ENCODE peak calls at places on chromosomes 7 and 10, in eight cellular contexts. O is heart right ventricle, G is PC-3, H is A549, N is Panc1, Z is hepatocyte, E is breast epithelium, C is astrocyte. Q is an unnamed sample. For H3K9me3, the result is how much of the 10 kb centered on the place peaks cover.

GRCh38 chr7:117912421-117912820 is 39.2 kb upstream of the CTTNBP2 start:
- DNase-seq in N (no peak), E (no peak), G (no peak), Z (no peak), O (no peak), H (no peak), C (no peak), Q (no peak)

GRCh38 chr7:100435401-100436304 is 644 bp downstream of the PPP1R35 start:
- DNase-seq in G (peak), H (peak), E (peak), O (peak), C (no peak), N (no peak), Z (peak), Q (peak)

GRCh38 chr10:77899080-77899477 is 27.5 kb downstream of the DLG5 start:
- DNase-seq in G (peak), H (peak), E (peak), Z (no peak), N (no peak), C (peak), O (no peak), Q (no peak)

GRCh38 chr10:127921075-127921750 is 14.3 kb downstream of the PTPRE start:
- DNase-seq in G (no peak), C (no peak), H (no peak), Z (no peak), N (no peak), O (no peak), E (no peak), Q (no peak)

GRCh38 chr10:25778646-25779045 is 155.4 kb upstream of the MYO3A start:
- DNase-seq in O (no peak), C (no peak), H (no peak), G (no peak), N (no peak), E (no peak), Z (no peak), Q (no peak)

GRCh38 chr7:44914992-44915607 is 29.8 kb upstream of the PURB start:
- DNase-seq in G (no peak), H (no peak), N (no peak), C (no peak), E (no peak), O (no peak), Z (no peak), Q (no peak)

GRCh38 chr10:13340626-13341370 is 7.3 kb downstream of the SEPHS1 start:
- DNase-seq in Z (no peak), C (no peak), H (no peak), O (no peak), N (no peak), G (no peak), E (no peak), Q (peak)

GRCh38 chr10:81874878-81875679 is at the start of gene NRG3:
- DNase-seq in C (no peak), E (no peak), H (no peak), O (no peak), N (no peak), G (no peak), Z (no peak), Q (peak)

GRCh38 chr10:78164687-78165086 is 131.0 kb downstream of the RPS24 start:
- DNase-seq in H (no peak), N (no peak), E (no peak), O (no peak), G (no peak), Z (no peak), C (no peak), Q (no peak)

GRCh38 chr10:71604324-71605018 is 115.1 kb downstream of the C10orf105 start:
- DNase-seq in N (no peak), E (no peak), H (no peak), G (peak), O (no peak), C (no peak), Z (no peak), Q (no peak)

GRCh38 chr10:31961675-31962074 is 33.0 kb upstream of the ARHGAP12 start:
- DNase-seq in G (peak), O (no peak), C (peak), E (no peak), Z (no peak), H (peak), N (no peak), Q (no peak)

GRCh38 chr7:149823631-149824199 is 14.5 kb upstream of the ZNF862 start:
- DNase-seq in G (no peak), N (no peak), C (no peak), Z (no peak), H (no peak), O (no peak), E (no peak), Q (no peak)

GRCh38 chr7:47739301-47739870 is 157.5 kb upstream of the TNS3 start:
- DNase-seq in E (no peak), N (no peak), G (no peak), H (no peak), C (no peak), O (no peak), Z (no peak), Q (no peak)

GRCh38 chr7:23981758-23982157 is 271.7 kb downstream of the STK31 start:
- DNase-seq in N (no peak), O (no peak), C (no peak), E (no peak), Z (no peak), H (no peak), G (no peak), Q (no peak)

GRCh38 chr10:131142446-131143380 is 168.8 kb downstream of the TCERG1L start:
- DNase-seq in H (no peak), G (no peak), C (no peak), Z (no peak), E (peak), O (no peak), N (no peak), Q (no peak)

GRCh38 chr10:110372656-110373055 is 67.9 kb upstream of the SMNDC1 start:
- DNase-seq in Z (no peak), C (peak), N (no peak), H (peak), E (no peak), O (no peak), G (peak), Q (no peak)

GRCh38 chr10:89074120-89074519 is 83.5 kb downstream of the FAS start:
- DNase-seq in G (no peak), C (peak), Z (no peak), N (no peak), H (no peak), O (peak), E (no peak), Q (peak)

GRCh38 chr10:38050212-38050611 is 39.7 kb downstream of the ZNF33A start:
- DNase-seq in O (no peak), Z (no peak), N (no peak), H (no peak), C (no peak), G (no peak), E (no peak), Q (no peak)

GRCh38 chr7:112546723-112547513 is 66.1 kb downstream of the LSMEM1 start:
- DNase-seq in E (no peak), O (no peak), H (peak), Z (no peak), N (no peak), C (no peak), G (no peak), Q (no peak)

GRCh38 chr10:48608279-48608681 is 3.4 kb upstream of the ARHGAP22 start:
- DNase-seq in Z (peak), N (peak), E (no peak), G (no peak), H (peak), C (no peak), O (no peak), Q (peak)

GRCh38 chr7:68288099-68288498 is 1291.5 kb downstream of the TYW1 start:
- DNase-seq in E (no peak), Z (no peak), G (no peak), H (no peak), O (no peak), C (no peak), N (no peak), Q (no peak)

GRCh38 chr7:142381727-142382409 is 124.0 kb upstream of the PRSS58 start:
- DNase-seq in E (no peak), C (no peak), O (no peak), Z (no peak), H (no peak), N (no peak), G (peak), Q (peak)

GRCh38 chr7:30212720-30213119 is 71.7 kb upstream of the ZNRF2 start:
- DNase-seq in E (peak), Z (peak), O (no peak), G (no peak), C (no peak), N (no peak), H (no peak), Q (no peak)

GRCh38 chr10:53601260-53601875 is 828.8 kb upstream of the MBL2 start:
- DNase-seq in C (peak), E (no peak), Z (peak), N (peak), O (no peak), H (peak), G (peak), Q (peak)

GRCh38 chr7:25087855-25088254 is 37.2 kb downstream of the CYCS start:
- DNase-seq in G (no peak), H (no peak), E (no peak), C (no peak), N (no peak), Z (no peak), O (no peak), Q (peak)

GRCh38 chr7:28755255-28755654 is 202.9 kb downstream of the TRIL start:
- DNase-seq in H (no peak), N (no peak), E (no peak), C (peak), O (no peak), G (peak), Z (no peak), Q (no peak)

GRCh38 chr10:100022403-100022802 is 12.7 kb upstream of the DNMBP start:
- DNase-seq in Z (no peak), N (no peak), G (peak), C (peak), H (no peak), O (no peak), E (no peak), Q (no peak)

GRCh38 chr10:123135415-123136141 is at the start of gene HMX3:
- DNase-seq in C (no peak), H (no peak), O (no peak), Z (no peak), G (no peak), N (no peak), E (no peak), Q (no peak)

GRCh38 chr7:90194911-90195809 is 16.4 kb upstream of the STEAP2 start:
- DNase-seq in C (no peak), E (no peak), Z (no peak), N (no peak), H (no peak), G (no peak), O (no peak), Q (no peak)

DNA sequence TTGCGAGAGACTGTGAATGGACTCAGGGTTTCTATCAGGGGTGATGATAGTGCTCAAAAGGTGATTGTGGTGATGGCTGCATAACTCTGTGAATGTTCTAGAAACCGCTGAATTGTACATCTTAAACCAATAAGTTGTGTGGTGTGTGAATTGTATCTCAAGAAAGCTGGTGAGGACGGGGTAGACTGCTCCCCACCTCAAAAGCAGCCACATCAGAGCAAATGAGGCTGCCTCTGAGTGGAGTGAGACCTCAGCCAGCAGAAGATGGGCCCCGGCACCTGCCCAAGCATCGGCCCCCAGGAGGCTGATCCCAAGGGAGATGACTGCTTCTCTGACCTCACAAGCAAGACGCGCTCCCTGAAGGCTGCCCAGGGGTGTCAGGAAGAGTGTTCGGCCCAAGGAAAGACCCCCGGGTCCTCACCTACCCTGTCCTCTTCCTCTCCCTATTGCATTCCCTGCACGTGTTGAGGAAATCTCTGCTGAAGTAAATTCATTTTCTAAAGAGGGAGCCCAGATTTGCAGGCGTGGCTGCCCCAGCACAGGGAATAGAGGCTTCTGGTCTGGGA is 279.3 kb upstream of the SHH start:
- DNase-seq in Z (no peak), H (no peak), E (no peak), O (no peak), G (no peak), C (no peak), N (no peak), Q (no peak)
- H3K9me3 ChIP-seq in Z (under half), H (under half), E (under half), O (under half), G (under half), C (under half), N (under half), Q (under half)

GRCh38 chr10:84156009-84156408 is 16.7 kb downstream of the GHITM start:
- DNase-seq in O (no peak), H (no peak), G (no peak), E (no peak), C (no peak), N (no peak), Z (no peak), Q (no peak)
- H3K27ac ChIP-seq in O (no peak), H (no peak), G (no peak), E (no peak), C (no peak), N (no peak), Z (no peak), Q (no peak)

GRCh38 chr7:81769891-81770818 is at the start of gene HGF:
- DNase-seq in E (peak), O (peak), H (no peak), C (peak), Z (peak), G (peak), N (no peak), Q (no peak)
- TF ChIP-seq CTCF in E (no peak), O (peak), H (no peak), C (no peak), Z (peak), G (no peak), N (no peak), Q (no peak)

GRCh38 chr10:85811405-85811804 is 555.2 kb downstream of the GRID1 start:
- DNase-seq in O (no peak), G (no peak), C (no peak), Z (no peak), N (no peak), E (no peak), H (no peak), Q (no peak)
- H3K9me3 ChIP-seq in O (under half), G (under half), C (under half), Z (under half), N (under half), E (under half), H (under half), Q (under half)

Q was measured in MM.1S.